ENCODE peak calls at places on chromosomes 1 and 21, in eight cellular contexts. O, N, K, S, C, P, D and H are unnamed samples.

GRCh38 chr1:114509596-114510234 is 1.3 kb downstream of the TRIM33 start:
- DNase-seq in N (no peak), K (no peak), P (no peak), O (no peak), C (peak), S (no peak), D (peak), H (no peak)

GRCh38 chr1:22472596-22472995 is 20.9 kb downstream of the ZBTB40 start:
- DNase-seq in N (no peak), K (no peak), C (no peak), O (no peak), P (no peak), D (no peak), S (no peak), H (peak)

GRCh38 chr1:207844374-207844773 is 66.6 kb downstream of the CD34 start:
- DNase-seq in C (peak), S (no peak), P (no peak), K (no peak), N (no peak), D (no peak), O (peak), H (no peak)

GRCh38 chr1:17056586-17056985 is 2.8 kb upstream of the SDHB start:
- DNase-seq in N (no peak), P (no peak), C (no peak), K (no peak), S (no peak), O (no peak), D (no peak), H (no peak)

GRCh38 chr1:78716186-78716585 is 66.6 kb downstream of the IFI44 start:
- DNase-seq in S (no peak), N (no peak), O (no peak), P (no peak), C (peak), D (peak), K (no peak), H (peak)

GRCh38 chr21:15138475-15138874 is 73.7 kb upstream of the NRIP1 start:
- DNase-seq in P (peak), S (no peak), C (no peak), K (no peak), D (no peak), O (no peak), N (no peak), H (no peak)

GRCh38 chr21:38460171-38460742 is 38.0 kb downstream of the ERG start:
- DNase-seq in C (peak), K (no peak), N (no peak), O (peak), D (peak), P (no peak), S (peak), H (peak)

GRCh38 chr1:201946224-201946908 is at the start of gene LMOD1:
- DNase-seq in D (peak), S (no peak), N (peak), O (peak), C (peak), P (peak), K (peak), H (peak)

GRCh38 chr1:162206300-162206699 is 136.8 kb downstream of the NOS1AP start:
- DNase-seq in K (no peak), C (no peak), P (no peak), N (no peak), O (no peak), S (no peak), D (no peak), H (no peak)

GRCh38 chr1:78370356-78370755 is 120.4 kb upstream of the PTGFR start:
- DNase-seq in K (no peak), C (peak), D (peak), N (no peak), P (no peak), O (peak), S (peak), H (peak)

GRCh38 chr1:53654216-53655210 is 84.5 kb downstream of the GLIS1 start:
- DNase-seq in P (no peak), D (peak), C (peak), S (no peak), K (no peak), N (peak), O (peak), H (peak)

GRCh38 chr1:92310185-92310597 is 11.3 kb downstream of the RPAP2 start:
- DNase-seq in N (no peak), S (peak), P (no peak), K (no peak), D (peak), C (peak), O (peak), H (peak)

GRCh38 chr1:179820216-179820970 is 57.2 kb downstream of the TOR1AIP2 start:
- DNase-seq in C (no peak), D (no peak), S (no peak), K (no peak), N (no peak), P (no peak), O (no peak), H (no peak)

GRCh38 chr1:51058863-51059262 is 43.2 kb upstream of the C1orf185 start:
- DNase-seq in S (no peak), K (no peak), P (no peak), N (no peak), O (peak), D (no peak), C (peak), H (peak)

GRCh38 chr21:15333943-15334342 is 269.1 kb upstream of the NRIP1 start:
- DNase-seq in K (no peak), D (no peak), S (no peak), C (no peak), O (no peak), N (no peak), P (no peak), H (no peak)

GRCh38 chr1:6163973-6164617 is 16.0 kb downstream of the CHD5 start:
- DNase-seq in P (no peak), N (no peak), S (no peak), K (no peak), D (no peak), C (no peak), O (no peak), H (no peak)

GRCh38 chr21:32955307-32955937 is 70.3 kb upstream of the OLIG2 start:
- DNase-seq in D (no peak), K (no peak), N (no peak), C (no peak), O (no peak), P (no peak), S (no peak), H (no peak)

GRCh38 chr1:75719810-75720209 is 4.7 kb upstream of the ACADM start:
- DNase-seq in P (no peak), K (no peak), D (no peak), N (no peak), C (no peak), S (no peak), O (no peak), H (no peak)

GRCh38 chr1:20366766-20367602 is 76.3 kb downstream of the VWA5B1 start:
- DNase-seq in P (peak), C (peak), S (peak), K (peak), N (no peak), D (peak), O (peak), H (peak)
- TF ChIP-seq CTCF in P (peak), C (peak), S (peak), K (peak), N (peak), D (peak), O (peak), H (peak)

GRCh38 chr1:55588300-55588699 is 373.1 kb upstream of the USP24 start:
- DNase-seq in P (no peak), C (no peak), N (no peak), O (no peak), D (no peak), S (no peak), K (no peak), H (no peak)

GRCh38 chr1:55586771-55587170 is 371.6 kb upstream of the USP24 start:
- DNase-seq in N (no peak), S (no peak), O (no peak), C (no peak), P (no peak), D (no peak), K (no peak), H (no peak)

GRCh38 chr1:55582078-55582477 is 366.9 kb upstream of the USP24 start:
- DNase-seq in D (no peak), N (no peak), P (no peak), O (peak), K (no peak), S (no peak), C (peak), H (no peak)

GRCh38 chr1:55585402-55585792 is 370.2 kb upstream of the USP24 start:
- DNase-seq in P (no peak), S (no peak), D (peak), N (no peak), O (no peak), K (no peak), C (no peak), H (no peak)

DNA sequence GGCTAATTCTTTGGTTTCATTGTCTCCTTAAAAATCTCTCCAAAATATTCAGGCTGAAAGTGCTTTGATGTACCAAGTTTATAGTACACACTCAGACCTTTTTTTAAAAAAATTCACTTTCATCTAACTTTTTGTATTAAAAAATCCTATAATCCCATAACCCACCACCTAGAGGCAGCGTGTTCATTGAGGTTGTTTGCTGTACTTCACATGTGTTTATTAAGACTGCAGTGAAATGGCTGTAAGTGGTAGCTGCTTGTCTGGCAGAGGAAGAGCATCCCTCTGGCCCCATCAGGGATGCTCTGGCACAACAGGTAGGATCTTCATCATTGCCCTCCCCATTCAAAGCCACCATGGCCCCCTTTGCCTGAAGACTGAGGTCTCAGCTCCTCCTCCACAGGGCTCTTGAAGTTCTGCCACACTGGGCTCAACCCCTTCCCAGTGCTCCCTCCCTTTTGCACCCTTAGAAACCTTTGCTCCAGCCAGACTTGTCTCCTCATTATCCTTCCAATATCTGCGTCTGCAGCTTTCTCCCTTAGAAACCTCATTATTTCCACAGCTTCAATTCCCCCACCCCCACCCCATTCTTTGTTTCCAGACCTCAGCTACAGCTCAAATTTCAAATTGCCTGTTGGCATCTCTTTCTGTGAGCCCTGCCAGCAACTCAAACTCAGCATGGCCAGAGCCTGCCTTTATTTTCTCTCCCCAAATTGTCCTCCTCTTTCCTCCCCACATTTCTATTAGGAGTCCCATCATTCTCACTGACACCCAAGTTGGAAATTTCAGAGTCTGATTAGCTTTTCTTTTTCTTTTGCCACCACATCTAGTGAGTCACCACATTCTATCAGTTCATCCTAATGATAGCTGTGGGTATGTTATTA is 369.6 kb upstream of the USP24 start:
- DNase-seq in O (peak), K (no peak), C (peak), S (no peak), P (no peak), D (peak), N (no peak), H (no peak)
- TF ChIP-seq CTCF in O (peak), K (no peak), C (no peak), S (no peak), P (no peak), D (peak), N (no peak), H (no peak)

GRCh38 chr1:228984107-228984506 is 248.8 kb downstream of the RHOU start:
- DNase-seq in P (no peak), O (no peak), N (no peak), K (no peak), S (no peak), C (no peak), D (no peak), H (no peak)

GRCh38 chr1:228983661-228984060 is 248.4 kb downstream of the RHOU start:
- DNase-seq in P (no peak), N (no peak), K (no peak), O (no peak), C (no peak), D (no peak), S (no peak), H (no peak)

GRCh38 chr1:228985661-228986060 is 250.4 kb downstream of the RHOU start:
- DNase-seq in O (no peak), C (no peak), D (no peak), N (no peak), S (no peak), P (no peak), K (no peak), H (no peak)

GRCh38 chr1:228986093-228986904 is 251.0 kb downstream of the RHOU start:
- DNase-seq in C (no peak), O (peak), K (peak), D (peak), S (no peak), P (no peak), N (no peak), H (no peak)

GRCh38 chr1:228984646-228985631 is 249.7 kb downstream of the RHOU start:
- DNase-seq in S (no peak), P (no peak), K (no peak), N (no peak), D (no peak), C (no peak), O (no peak), H (no peak)
- TF ChIP-seq CTCF in S (no peak), P (no peak), K (no peak), N (no peak), D (no peak), C (no peak), O (no peak), H (no peak)

GRCh38 chr1:39385067-39385988 is 106.1 kb upstream of the BMP8A start:
- DNase-seq in S (no peak), N (no peak), O (peak), K (no peak), C (peak), P (no peak), D (no peak), H (no peak)

GRCh38 chr1:39392851-39393573 is 98.4 kb upstream of the BMP8A start:
- DNase-seq in D (no peak), N (no peak), S (no peak), C (no peak), K (no peak), P (no peak), O (no peak), H (no peak)

GRCh38 chr1:39386997-39387396 is 104.4 kb upstream of the BMP8A start:
- DNase-seq in K (no peak), O (no peak), C (no peak), N (no peak), S (no peak), D (no peak), P (no peak), H (no peak)

GRCh38 chr1:39391741-39392679 is 99.4 kb upstream of the BMP8A start:
- DNase-seq in O (peak), K (no peak), P (no peak), S (peak), D (peak), N (no peak), C (peak), H (peak)

DNA sequence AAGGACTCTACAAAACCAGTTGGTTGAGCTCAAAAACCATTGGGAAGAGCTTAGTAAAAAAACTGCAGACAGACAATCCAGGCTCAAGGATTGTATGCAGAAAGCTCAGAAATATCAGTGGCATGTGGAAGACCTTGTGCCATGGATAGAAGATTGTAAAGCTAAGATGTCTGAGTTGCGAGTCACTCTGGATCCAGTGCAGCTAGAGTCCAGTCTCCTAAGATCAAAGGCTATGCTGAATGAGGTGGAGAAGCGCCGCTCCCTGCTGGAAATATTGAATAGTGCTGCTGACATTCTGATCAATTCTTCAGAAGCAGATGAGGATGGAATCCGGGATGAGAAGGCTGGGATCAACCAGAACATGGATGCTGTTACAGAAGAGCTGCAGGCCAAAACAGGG is 104.0 kb upstream of the BMP8A start:
- DNase-seq in P (no peak), O (peak), D (peak), C (peak), N (no peak), S (peak), K (no peak), H (peak)
- TF ChIP-seq CTCF in P (no peak), O (peak), D (peak), C (peak), N (no peak), S (no peak), K (no peak), H (peak)

DNA sequence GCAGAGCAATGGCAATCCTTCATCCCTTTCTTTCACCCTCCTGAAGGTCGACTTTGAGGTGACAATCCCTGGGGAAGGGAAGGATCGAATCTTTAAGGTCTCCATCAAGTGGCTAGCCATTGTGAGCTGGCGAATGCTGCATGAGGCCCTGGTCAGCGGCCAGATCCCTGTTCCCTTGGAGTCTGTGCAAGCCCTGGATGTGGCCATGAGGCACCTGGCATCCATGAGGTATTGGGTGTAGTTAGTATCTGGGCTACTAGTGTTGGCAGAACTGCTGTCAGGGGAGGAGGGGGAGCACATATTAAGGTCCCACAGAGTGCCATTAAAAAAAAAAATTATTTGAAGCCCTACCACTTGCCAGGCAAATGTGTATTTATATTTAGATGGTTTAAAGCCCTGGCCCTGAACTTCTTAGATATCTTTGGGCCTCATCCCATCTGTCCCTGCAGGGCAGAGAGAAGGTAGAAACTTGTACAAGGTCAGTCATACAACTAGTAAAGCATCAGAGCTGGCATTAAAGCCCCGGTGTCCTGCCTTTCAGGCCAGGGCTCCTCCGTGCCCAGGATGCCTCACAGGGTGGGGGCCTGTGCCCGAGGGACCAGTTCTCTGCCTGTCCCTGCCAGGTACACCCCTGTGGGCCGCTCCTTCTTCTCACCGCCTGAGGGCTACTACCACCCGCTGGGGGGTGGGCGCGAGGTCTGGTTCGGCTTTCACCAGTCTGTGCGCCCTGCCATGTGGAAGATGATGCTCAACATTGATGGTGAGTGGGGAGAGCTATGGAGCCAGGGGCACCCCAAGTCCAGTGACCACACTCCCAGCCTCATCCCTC is 10.3 kb downstream of the AGO1 start:
- DNase-seq in N (no peak), S (no peak), O (no peak), K (no peak), C (no peak), D (no peak), P (no peak), H (no peak)
- TF ChIP-seq CTCF in N (no peak), S (no peak), O (no peak), K (no peak), C (no peak), D (no peak), P (no peak), H (no peak)

DNA sequence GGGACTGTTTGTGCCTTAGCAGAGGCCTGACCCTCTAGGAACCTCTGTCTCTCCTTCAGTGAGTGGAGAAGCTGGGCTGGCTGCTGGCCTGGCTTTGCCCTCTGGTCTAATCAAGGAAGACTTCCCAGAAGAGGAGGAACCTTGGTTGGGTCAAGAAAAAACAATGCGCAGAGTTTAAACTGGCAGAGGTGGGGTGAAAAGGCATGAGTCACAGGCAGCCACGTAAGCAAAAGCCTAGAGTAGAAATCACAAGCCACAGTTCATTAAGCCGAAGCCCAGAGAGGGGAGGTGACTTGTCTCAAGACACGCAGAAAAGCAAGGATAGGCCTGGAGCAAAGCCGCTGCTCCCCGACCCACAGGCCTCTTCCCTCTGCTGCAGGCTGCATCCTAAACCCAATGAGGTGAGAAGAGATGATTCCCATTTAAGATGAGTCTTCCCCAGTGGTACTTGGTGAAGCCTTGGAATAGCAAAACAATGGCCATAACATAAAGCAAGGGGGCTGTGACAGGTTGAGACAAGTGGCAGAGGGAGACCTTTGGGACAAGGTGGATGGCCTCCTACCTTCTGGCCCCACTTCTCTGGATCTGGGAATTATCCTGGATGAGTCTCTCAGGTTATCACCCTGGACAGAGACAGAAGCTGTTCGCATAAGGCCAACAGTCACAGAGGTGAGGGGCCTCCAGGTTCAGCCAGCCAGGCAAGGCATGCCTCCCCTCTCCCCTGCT is 7.7 kb downstream of the PDZK1IP1 start:
- DNase-seq in P (no peak), S (peak), D (no peak), N (no peak), O (peak), C (peak), K (no peak), H (no peak)
- TF ChIP-seq CTCF in P (no peak), S (no peak), D (no peak), N (no peak), O (no peak), C (no peak), K (no peak), H (no peak)